ENCODE peak calls at places on chromosomes 3 and 15, in four cellular contexts. E, I, T and G are unnamed samples.
A peak's percentile ranks its signal among the peaks of the same experiment; 100 is the strongest.

GRCh38 chr15:70768247-70768883 is 5.0 kb upstream of the UACA start:
- DNase-seq in T (no peak), E (peak; percentile 30), I (no peak), G (no peak)

GRCh38 chr3:42025388-42026138 is 63.7 kb upstream of the ULK4 start:
- DNase-seq in E (no peak), I (no peak), T (peak; percentile 87), G (peak; percentile 96)

GRCh38 chr3:189566550-189566949 is 64.6 kb upstream of the TP63 start:
- DNase-seq in E (no peak), T (no peak), I (no peak), G (no peak)

GRCh38 chr3:4395448-4395847 is 71.6 kb downstream of the SUMF1 start:
- DNase-seq in T (no peak), I (no peak), E (no peak), G (no peak)

GRCh38 chr15:77030042-77030927 is 35.4 kb downstream of the PSTPIP1 start:
- DNase-seq in I (no peak), T (peak; percentile 50), E (no peak), G (peak; percentile 54)

GRCh38 chr15:41561104-41561776 is 2.2 kb downstream of the TYRO3 start:
- DNase-seq in I (no peak), E (no peak), T (no peak), G (no peak)

GRCh38 chr3:33716227-33716626 is 1.8 kb downstream of the CLASP2 start:
- DNase-seq in E (no peak), T (peak; percentile 17), I (no peak), G (no peak)

GRCh38 chr3:10816019-10816862 is at the start of gene SLC6A11:
- DNase-seq in T (no peak), E (no peak), I (peak; percentile 10), G (peak; percentile 70)

GRCh38 chr3:9786825-9787654 is 5.2 kb downstream of the TADA3 start:
- DNase-seq in E (no peak), I (no peak), T (no peak), G (peak; percentile 41)

GRCh38 chr3:192514081-192514753 is 213.1 kb downstream of the FGF12 start:
- DNase-seq in T (peak; percentile 13), E (no peak), I (no peak), G (peak; percentile 90)

GRCh38 chr15:76058714-76059319 is 968 bp upstream of the TMEM266 start:
- DNase-seq in T (peak; percentile 19), E (peak; percentile 19), I (peak; percentile 15), G (peak; percentile 53)

GRCh38 chr3:65995030-65995429 is 43.7 kb downstream of the MAGI1 start:
- DNase-seq in T (no peak), I (no peak), E (no peak), G (no peak)

GRCh38 chr15:91790826-91791225 is 62.7 kb upstream of the SLCO3A1 start:
- DNase-seq in E (no peak), T (no peak), I (no peak), G (no peak)

GRCh38 chr3:44160818-44161217 is 80.9 kb upstream of the TOPAZ1 start:
- DNase-seq in T (no peak), E (no peak), I (no peak), G (peak; percentile 10)

GRCh38 chr3:13229291-13229949 is 156.2 kb upstream of the IQSEC1 start:
- DNase-seq in E (peak; percentile 2), I (peak; percentile 37), T (peak; percentile 71), G (peak; percentile 87)

GRCh38 chr15:56523521-56523920 is 58.6 kb upstream of the MNS1 start:
- DNase-seq in T (no peak), E (no peak), I (no peak), G (no peak)

GRCh38 chr3:197541756-197542539 is 13.8 kb downstream of the BDH1 start:
- DNase-seq in T (peak; percentile 94), I (no peak), E (no peak), G (peak; percentile 92)

GRCh38 chr3:124229407-124229806 is 237.5 kb upstream of the ROPN1 start:
- DNase-seq in T (no peak), E (no peak), I (no peak), G (no peak)

GRCh38 chr3:134598813-134599563 is 51.8 kb downstream of the KY start:
- DNase-seq in E (no peak), I (no peak), T (no peak), G (no peak)

GRCh38 chr3:138338244-138338643 is 8.6 kb upstream of the NME9 start:
- DNase-seq in T (no peak), E (no peak), I (no peak), G (no peak)

GRCh38 chr15:43511012-43511885 is 6.2 kb upstream of the MAP1A start:
- DNase-seq in I (peak; percentile 20), T (peak; percentile 25), E (no peak), G (peak; percentile 70)

GRCh38 chr15:52259503-52259902 is 36.1 kb downstream of the MYO5C start:
- DNase-seq in I (no peak), E (no peak), T (no peak), G (no peak)

GRCh38 chr15:73560501-73561117 is 72.6 kb downstream of the NPTN start:
- DNase-seq in E (peak; percentile 9), I (peak; percentile 61), T (peak; percentile 24), G (peak; percentile 77)

GRCh38 chr3:66705071-66705470 is 204.2 kb upstream of the LRIG1 start:
- DNase-seq in T (no peak), I (no peak), E (no peak), G (no peak)

GRCh38 chr3:113839551-113839950 is 963 bp downstream of the GRAMD1C start:
- DNase-seq in T (no peak), E (no peak), I (no peak), G (no peak)

GRCh38 chr3:43372809-43373587 is 86.7 kb downstream of the SNRK start:
- DNase-seq in T (no peak), E (no peak), I (no peak), G (peak; percentile 72)

GRCh38 chr3:16366581-16366980 is 101.6 kb downstream of the OXNAD1 start:
- DNase-seq in T (no peak), E (no peak), I (no peak), G (peak; percentile 57)

GRCh38 chr3:38001456-38002081 is 11.0 kb downstream of the VILL start:
- DNase-seq in T (peak; percentile 26), E (no peak), I (no peak), G (peak; percentile 71)

GRCh38 chr15:82043130-82043673 is 2.6 kb downstream of the MEX3B start:
- DNase-seq in I (no peak), T (no peak), E (no peak), G (peak; percentile 74)

GRCh38 chr3:20056727-20057611 is 16.7 kb downstream of the KAT2B start:
- DNase-seq in T (no peak), I (no peak), E (no peak), G (no peak)

GRCh38 chr3:111636506-111636905 is 41.4 kb upstream of the ZBED2 start:
- DNase-seq in I (no peak), T (no peak), E (no peak), G (no peak)

GRCh38 chr3:161914703-161915102 is 418.1 kb downstream of the OTOL1 start:
- DNase-seq in T (no peak), E (no peak), I (peak; percentile 44), G (peak; percentile 71)

GRCh38 chr3:127529346-127530188 is 61.0 kb downstream of the TPRA1 start:
- DNase-seq in T (no peak), E (no peak), I (no peak), G (no peak)

GRCh38 chr3:128432898-128433629 is 33.6 kb downstream of the DNAJB8 start:
- DNase-seq in I (no peak), T (peak; percentile 72), E (no peak), G (peak; percentile 84)

GRCh38 chr3:120488296-120488695 is 37.5 kb upstream of the FSTL1 start:
- DNase-seq in T (no peak), E (no peak), I (no peak), G (no peak)

GRCh38 chr3:158718490-158719170 is 13.6 kb downstream of the RARRES1 start:
- DNase-seq in I (no peak), T (no peak), E (no peak), G (no peak)
- TF ChIP-seq POLR2AphosphoS5 in I (no peak), T (no peak), E (no peak), G (no peak)

GRCh38 chr3:170204023-170204472 is 18.2 kb upstream of the PRKCI start:
- DNase-seq in I (peak; percentile 60), T (no peak), E (no peak), G (no peak)
- TF ChIP-seq CREB1 in I (no peak), T (no peak), E (no peak), G (no peak)

GRCh38 chr3:77348244-77348855 is 308.5 kb downstream of the ROBO2 start:
- DNase-seq in T (no peak), I (peak; percentile 9), E (no peak), G (peak; percentile 85)
- TF ChIP-seq CTCF in T (peak; percentile 21), I (peak; percentile 67), E (no peak), G (peak; percentile 87)

DNA sequence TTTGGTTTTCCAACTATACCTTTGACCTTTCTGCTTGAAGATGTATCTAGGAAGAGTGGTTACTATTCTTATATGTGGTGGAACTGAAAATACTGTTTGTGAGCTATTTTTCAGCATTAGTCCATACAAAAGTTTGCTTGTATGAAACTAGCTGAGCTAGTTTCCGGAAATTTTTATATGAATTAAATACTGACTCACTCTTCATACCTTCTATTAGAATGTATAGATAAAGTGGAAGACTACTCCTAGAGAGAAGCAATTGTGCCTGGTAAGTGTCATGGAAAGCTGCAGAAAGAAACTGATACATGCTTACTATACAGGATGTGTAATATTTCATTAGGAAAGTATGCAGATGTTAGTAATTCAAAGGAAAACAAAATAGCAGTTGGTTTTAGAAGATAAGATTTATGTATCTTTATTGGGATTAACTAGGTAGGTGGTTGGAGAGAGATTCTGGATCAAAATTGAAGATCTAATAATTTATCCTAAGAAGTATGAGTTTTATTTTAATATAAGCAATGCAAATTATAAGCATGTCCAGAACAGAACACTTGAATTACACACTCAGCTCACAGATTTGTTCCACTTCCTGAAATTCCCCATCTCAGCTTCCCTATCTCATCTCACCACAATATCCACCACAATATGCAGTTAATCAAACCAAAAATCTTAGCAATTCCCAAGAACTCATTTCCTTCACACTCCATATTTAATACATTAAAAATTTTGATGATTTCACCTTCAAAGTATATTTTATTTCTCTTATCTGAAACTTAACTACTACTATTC is 82.8 kb downstream of the BCHE start:
- DNase-seq in E (no peak), I (no peak), T (no peak), G (no peak)
- TF ChIP-seq POLR2AphosphoS5 in E (no peak), I (no peak), T (no peak), G (no peak)

DNA sequence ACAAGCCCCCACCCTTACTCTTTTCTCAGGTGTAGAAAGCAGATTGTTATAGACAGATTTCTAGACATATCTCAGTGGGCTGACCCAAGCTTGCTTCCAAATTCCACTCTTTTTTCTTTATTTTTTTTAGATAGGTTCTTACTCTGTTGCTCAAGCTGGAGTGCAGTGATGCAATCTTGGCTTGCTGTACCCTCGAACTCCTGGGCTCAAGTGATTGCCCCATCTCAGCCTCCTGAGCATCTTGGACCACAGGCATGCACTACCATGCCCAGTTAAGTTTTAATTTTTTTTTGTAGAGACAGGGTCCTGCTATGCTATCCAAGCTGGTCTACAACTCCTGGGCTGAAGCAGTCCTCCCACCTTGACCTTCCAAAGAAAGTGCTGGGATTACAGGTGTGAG is 53.5 kb upstream of the ADAMTS9 start:
- DNase-seq in E (no peak), I (no peak), T (no peak), G (no peak)
- TF ChIP-seq CREB1 in E (no peak), I (no peak), T (no peak), G (no peak)